ENCODE peak calls at places on chromosomes 12 and 14, in six cellular contexts. D is NCI-H1092; O is choroid plexus epithelial cell; H is naive thymus-derived CD8-positive, alpha-beta T cell; T is iris pigment epithelial cell; C is RWPE1. P is an unnamed sample.

GRCh38 chr14:71855399-71856036 is 76.7 kb upstream of the RGS6 start:
- DNase-seq in D (peak; percentile 26), O (peak; percentile 84), H (no peak), T (peak; percentile 77), C (peak; percentile 53), P (peak; percentile 68)

GRCh38 chr12:52949413-52950331 is 754 bp downstream of the KRT18 start:
- DNase-seq in D (no peak), O (peak; percentile 95), H (no peak), T (peak; percentile 96), C (peak; percentile 95), P (peak; percentile 95)

GRCh38 chr14:61568572-61569011 is 126.7 kb upstream of the HIF1A start:
- DNase-seq in D (no peak), O (no peak), H (peak; percentile 64), T (no peak), C (no peak), P (no peak)

GRCh38 chr12:58425481-58426392 is 484.4 kb downstream of the ATP23 start:
- DNase-seq in D (no peak), O (peak; percentile 94), H (no peak), T (peak; percentile 97), C (peak; percentile 88), P (peak; percentile 94)

GRCh38 chr12:16454481-16454880 is 107.0 kb downstream of the MGST1 start:
- DNase-seq in D (no peak), O (peak; percentile 25), H (no peak), T (peak; percentile 57), C (peak; percentile 8), P (peak; percentile 51)

GRCh38 chr12:76108356-76108755 is 23.9 kb upstream of the NAP1L1 start:
- DNase-seq in D (no peak), O (no peak), H (no peak), T (no peak), C (no peak), P (no peak)

GRCh38 chr12:53500119-53500775 is 836 bp upstream of the TARBP2 start:
- DNase-seq in D (no peak), O (peak; percentile 93), H (no peak), T (peak; percentile 91), C (no peak), P (peak; percentile 65)

GRCh38 chr12:53004178-53004577 is 2.1 kb upstream of the EIF4B start:
- DNase-seq in D (no peak), O (peak; percentile 54), H (no peak), T (peak; percentile 29), C (no peak), P (no peak)

GRCh38 chr12:5442251-5443006 is 10.5 kb downstream of the NTF3 start:
- DNase-seq in D (peak; percentile 30), O (peak; percentile 55), H (no peak), T (peak; percentile 24), C (peak; percentile 27), P (peak; percentile 73)

GRCh38 chr14:71336488-71337192 is 429.4 kb downstream of the PCNX1 start:
- DNase-seq in D (no peak), O (no peak), H (no peak), T (no peak), C (no peak), P (no peak)

GRCh38 chr14:42665083-42665482 is 1058.4 kb downstream of the LRFN5 start:
- DNase-seq in D (no peak), O (peak; percentile 1), H (no peak), T (peak; percentile 8), C (no peak), P (no peak)

GRCh38 chr14:67167420-67168109 is 21.7 kb upstream of the GARIN2 start:
- DNase-seq in D (no peak), O (peak; percentile 41), H (no peak), T (peak; percentile 36), C (no peak), P (no peak)

GRCh38 chr12:70543444-70543843 is 93.8 kb downstream of the PTPRB start:
- DNase-seq in D (no peak), O (peak; percentile 98), H (no peak), T (peak; percentile 96), C (peak; percentile 75), P (peak; percentile 94)

GRCh38 chr14:34775922-34776321 is 61.5 kb upstream of the CFL2 start:
- DNase-seq in D (no peak), O (no peak), H (no peak), T (no peak), C (no peak), P (no peak)

GRCh38 chr12:111893287-111893686 is 51.3 kb downstream of the MAPKAPK5 start:
- DNase-seq in D (no peak), O (no peak), H (no peak), T (peak; percentile 45), C (no peak), P (peak; percentile 49)

GRCh38 chr14:54857830-54858269 is 44.8 kb downstream of the GCH1 start:
- DNase-seq in D (no peak), O (no peak), H (no peak), T (no peak), C (no peak), P (no peak)

GRCh38 chr14:85054178-85054577 is 475.8 kb upstream of the FLRT2 start:
- DNase-seq in D (no peak), O (no peak), H (no peak), T (no peak), C (no peak), P (no peak)

GRCh38 chr14:31988237-31988636 is 88.9 kb upstream of the ARHGAP5 start:
- DNase-seq in D (no peak), O (no peak), H (no peak), T (no peak), C (no peak), P (no peak)

GRCh38 chr12:117680311-117680710 is 288.5 kb downstream of the KSR2 start:
- DNase-seq in D (no peak), O (peak; percentile 0), H (no peak), T (peak; percentile 14), C (no peak), P (no peak)

GRCh38 chr12:117686911-117687377 is 281.8 kb downstream of the KSR2 start:
- DNase-seq in D (peak; percentile 22), O (no peak), H (no peak), T (peak; percentile 39), C (peak; percentile 56), P (no peak)

GRCh38 chr14:30296956-30297405 is 262.0 kb upstream of the G2E3 start:
- DNase-seq in D (no peak), O (no peak), H (no peak), T (no peak), C (no peak), P (no peak)

GRCh38 chr12:29374913-29375312 is 6.1 kb downstream of the ERGIC2 start:
- DNase-seq in D (no peak), O (no peak), H (no peak), T (no peak), C (no peak), P (no peak)

GRCh38 chr12:112149596-112149995 is 24.2 kb downstream of the TRAFD1 start:
- DNase-seq in D (no peak), O (no peak), H (no peak), T (no peak), C (peak; percentile 57), P (no peak)

GRCh38 chr12:102816816-102817434 is 100.1 kb downstream of the PAH start:
- DNase-seq in D (peak; percentile 15), O (peak; percentile 62), H (no peak), T (peak; percentile 46), C (peak; percentile 36), P (peak; percentile 29)

GRCh38 chr12:40038619-40039018 is 67.3 kb downstream of the SLC2A13 start:
- DNase-seq in D (no peak), O (no peak), H (no peak), T (no peak), C (no peak), P (no peak)

GRCh38 chr14:35963209-35963608 is 137.1 kb downstream of the BRMS1L start:
- DNase-seq in D (no peak), O (peak; percentile 10), H (no peak), T (peak; percentile 6), C (no peak), P (no peak)

GRCh38 chr12:49885118-49885517 is 18.6 kb downstream of the FAIM2 start:
- DNase-seq in D (no peak), O (no peak), H (no peak), T (no peak), C (no peak), P (no peak)

GRCh38 chr12:79337891-79338290 is 352.9 kb downstream of the PAWR start:
- DNase-seq in D (no peak), O (no peak), H (no peak), T (no peak), C (no peak), P (no peak)

GRCh38 chr14:75399819-75400678 is 27.8 kb upstream of the JDP2 start:
- DNase-seq in D (peak; percentile 96), O (no peak), H (no peak), T (no peak), C (peak; percentile 91), P (no peak)

GRCh38 chr12:31228811-31229792 is 96.8 kb downstream of the SINHCAF start:
- DNase-seq in D (no peak), O (no peak), H (no peak), T (no peak), C (no peak), P (no peak)

GRCh38 chr12:72075891-72076557 is 137.4 kb downstream of the TPH2 start:
- DNase-seq in D (no peak), O (no peak), H (no peak), T (no peak), C (no peak), P (no peak)

GRCh38 chr14:99241314-99242035 is 30.5 kb downstream of the BCL11B start:
- DNase-seq in D (no peak), O (no peak), H (peak; percentile 72), T (no peak), C (no peak), P (no peak)